ENCODE peak calls at places on chromosomes 4 and X, in six cellular contexts. J is right atrium auricular region, T is prostate gland, F is endothelial cell of umbilical vein, R is ascending aorta, M is Peyer's patch. P is an unnamed sample.

GRCh38 chr4:8324640-8325239 is 55.2 kb downstream of the HTRA3 start:
- DNase-seq in R (peak; percentile 60), J (peak; percentile 54), M (no peak), T (no peak), F (no peak), P (no peak)

GRCh38 chrX:56600141-56600540 is 36.7 kb downstream of the UBQLN2 start:
- DNase-seq in T (no peak), J (no peak), M (no peak), R (no peak), F (peak; percentile 15), P (no peak)

GRCh38 chrX:5683996-5684395 is 544.7 kb downstream of the NLGN4X start:
- DNase-seq in F (no peak), J (no peak), R (no peak), M (no peak), T (no peak), P (no peak)

GRCh38 chrX:16082470-16083085 is 40.8 kb upstream of the GRPR start:
- DNase-seq in R (no peak), T (no peak), M (no peak), J (no peak), F (no peak), P (no peak)

GRCh38 chr4:24991015-24991414 is 39.7 kb downstream of the LGI2 start:
- DNase-seq in T (no peak), M (no peak), F (peak; percentile 97), R (no peak), J (no peak), P (no peak)

GRCh38 chrX:44314259-44314734 is 29.2 kb downstream of the EFHC2 start:
- DNase-seq in J (no peak), T (no peak), M (no peak), F (peak; percentile 12), R (no peak), P (no peak)

GRCh38 chr4:7978907-7979651 is 39.4 kb upstream of the AFAP1 start:
- DNase-seq in F (no peak), T (no peak), R (no peak), J (no peak), M (no peak), P (no peak)

GRCh38 chrX:136856527-136856926 is 24.0 kb downstream of the RBMX start:
- DNase-seq in J (no peak), M (no peak), F (no peak), R (no peak), T (no peak), P (no peak)

GRCh38 chr4:143351149-143351691 is 14.5 kb downstream of the GAB1 start:
- DNase-seq in M (no peak), R (no peak), T (no peak), F (no peak), J (no peak), P (no peak)

GRCh38 chrX:131063613-131064012 is 5.5 kb downstream of the ARHGAP36 start:
- DNase-seq in J (no peak), F (no peak), R (no peak), T (no peak), M (no peak), P (no peak)

GRCh38 chr4:88008624-88009235 is 1.3 kb downstream of the PKD2 start:
- DNase-seq in J (no peak), R (no peak), T (no peak), F (peak; percentile 78), M (no peak), P (no peak)

GRCh38 chr4:165877291-165877690 is 4.3 kb downstream of the TLL1 start:
- DNase-seq in T (no peak), J (no peak), F (no peak), R (no peak), M (no peak), P (no peak)

GRCh38 chrX:13167444-13168207 is 123.2 kb upstream of the FAM9C start:
- DNase-seq in T (no peak), R (peak; percentile 67), M (no peak), J (peak; percentile 65), F (peak; percentile 79), P (no peak)

GRCh38 chrX:65392284-65392683 is 142.3 kb downstream of the LAS1L start:
- DNase-seq in J (no peak), F (no peak), M (no peak), R (no peak), T (no peak), P (no peak)

GRCh38 chr4:94534401-94535312 is 82.9 kb downstream of the PDLIM5 start:
- DNase-seq in J (no peak), M (no peak), R (no peak), T (no peak), F (no peak), P (no peak)

GRCh38 chr4:94536049-94536448 is 84.3 kb downstream of the PDLIM5 start:
- DNase-seq in J (no peak), R (no peak), M (no peak), F (no peak), T (no peak), P (no peak)

GRCh38 chr4:94540476-94540875 is 88.7 kb downstream of the PDLIM5 start:
- DNase-seq in M (no peak), F (no peak), R (no peak), T (no peak), J (no peak), P (no peak)

GRCh38 chr4:94536649-94537464 is 85.1 kb downstream of the PDLIM5 start:
- DNase-seq in F (peak; percentile 84), M (no peak), T (no peak), J (no peak), R (no peak), P (no peak)

GRCh38 chr4:94538229-94538628 is 86.5 kb downstream of the PDLIM5 start:
- DNase-seq in T (no peak), M (no peak), F (no peak), J (no peak), R (no peak), P (no peak)
- H3K4me1 ChIP-seq in T (peaks cover 3% of the 10 kb centered on the region), M (peaks cover 37% of the 10 kb centered on the region), F (peaks cover 55% of the 10 kb centered on the region), J (no peaks in the 10 kb centered on the region), R (peaks cover 47% of the 10 kb centered on the region), P (peaks cover 47% of the 10 kb centered on the region)

GRCh38 chr4:170008801-170009200 is 17.4 kb downstream of the MFAP3L start:
- DNase-seq in R (no peak), M (no peak), J (no peak), T (no peak), F (no peak), P (no peak)
- H3K4me3 ChIP-seq in R (no peak overlapping the region), M (no peak overlapping the region), J (no peak overlapping the region), T (no peak overlapping the region), F (no peak overlapping the region), P (no peak overlapping the region)

GRCh38 chr4:73608677-73609594 is 11.3 kb downstream of the RASSF6 start:
- DNase-seq in J (no peak), M (no peak), F (peak; percentile 55), T (no peak), R (no peak), P (no peak)

GRCh38 chr4:73606465-73606974 is 13.7 kb downstream of the RASSF6 start:
- DNase-seq in R (no peak), T (no peak), J (no peak), F (no peak), M (peak; percentile 28), P (no peak)

GRCh38 chr4:73607375-73608026 is 12.7 kb downstream of the RASSF6 start:
- DNase-seq in R (no peak), J (no peak), M (no peak), F (no peak), T (no peak), P (no peak)

GRCh38 chr4:73612032-73612431 is 8.2 kb downstream of the RASSF6 start:
- DNase-seq in F (no peak), T (no peak), R (no peak), M (no peak), J (no peak), P (no peak)

GRCh38 chr4:73609688-73610087 is 10.5 kb downstream of the RASSF6 start:
- DNase-seq in F (peak; percentile 84), M (no peak), R (no peak), J (no peak), T (no peak), P (no peak)
- H3K4me1 ChIP-seq in F (no peaks in the 10 kb centered on the region), M (peaks cover 41% of the 10 kb centered on the region), R (no peaks in the 10 kb centered on the region), J (no peaks in the 10 kb centered on the region), T (peaks cover 11% of the 10 kb centered on the region), P (peaks cover 7% of the 10 kb centered on the region)

GRCh38 chrX:48972214-48973164 is 845 bp upstream of the KCND1 start:
- DNase-seq in R (peak; percentile 67), J (no peak), M (no peak), F (peak; percentile 46), T (no peak), P (no peak)
- H3K4me3 ChIP-seq in R (peak overlapping the region; percentile 67), J (peak overlapping the region; percentile 40), M (peak overlapping the region; percentile 10), F (peak overlapping the region; percentile 3), T (peak overlapping the region; percentile 10), P (peak overlapping the region; percentile 73)

GRCh38 chr4:6696611-6697010 is 2.9 kb downstream of the S100P start:
- DNase-seq in T (no peak), R (no peak), F (no peak), J (no peak), M (no peak), P (no peak)
- H3K4me1 ChIP-seq in T (peaks cover 11% of the 10 kb centered on the region), R (peaks cover 7% of the 10 kb centered on the region), F (peaks cover 8% of the 10 kb centered on the region), J (no peaks in the 10 kb centered on the region), M (peaks cover 30% of the 10 kb centered on the region), P (peaks cover 16% of the 10 kb centered on the region)

GRCh38 chrX:151743651-151744470 is 9.3 kb downstream of the CNGA2 start:
- DNase-seq in T (no peak), R (peak; percentile 18), F (no peak), J (no peak), M (no peak), P (no peak)
- H3K4me3 ChIP-seq in T (no peak overlapping the region), R (no peak overlapping the region), F (no peak overlapping the region), J (no peak overlapping the region), M (no peak overlapping the region), P (no peak overlapping the region)

GRCh38 chr4:138894688-138895087 is 120.9 kb upstream of the NOCT start:
- DNase-seq in R (no peak), J (no peak), F (no peak), M (no peak), T (no peak), P (no peak)
- H3K4me1 ChIP-seq in R (no peaks in the 10 kb centered on the region), J (no peaks in the 10 kb centered on the region), F (peaks cover 9% of the 10 kb centered on the region), M (peaks cover 5% of the 10 kb centered on the region), T (no peaks in the 10 kb centered on the region), P (peaks cover 4% of the 10 kb centered on the region)